ENCODE peak calls at places on chromosomes 6 and 20, in ten cellular contexts. T, I, B, G, Y, W, R, O, E and P are unnamed samples.

GRCh38 chr6:134821914-134822862 is 127.7 kb downstream of the ALDH8A1 start:
- DNase-seq in R (no peak), B (no peak), Y (peak), T (no peak), E (no peak), G (no peak), O (no peak), W (no peak), I (no peak), P (no peak)

GRCh38 chr6:98124176-98124575 is 710.2 kb upstream of the POU3F2 start:
- DNase-seq in R (no peak), T (no peak), W (no peak), E (no peak), Y (no peak), I (no peak), B (no peak), O (no peak), G (no peak), P (no peak)

GRCh38 chr6:36387440-36388303 is at the start of gene ETV7:
- DNase-seq in E (no peak), G (peak), W (peak), B (peak), I (peak), R (no peak), T (peak), Y (no peak), O (peak), P (peak)

GRCh38 chr6:16296061-16296670 is 57.8 kb downstream of the GMPR start:
- DNase-seq in T (no peak), Y (peak), G (no peak), W (no peak), O (no peak), B (no peak), E (no peak), R (no peak), I (no peak), P (no peak)

GRCh38 chr6:25511386-25511785 is 140.6 kb upstream of the SCGN start:
- DNase-seq in Y (no peak), T (no peak), I (no peak), R (no peak), B (no peak), E (no peak), W (no peak), O (no peak), G (no peak), P (no peak)

GRCh38 chr6:108074057-108074358 is 533 bp downstream of the OSTM1 start:
- DNase-seq in W (no peak), E (no peak), G (no peak), B (no peak), R (peak), Y (no peak), O (no peak), T (no peak), I (no peak), P (no peak)

GRCh38 chr6:31037692-31038091 is 27.4 kb downstream of the MUC22 start:
- DNase-seq in T (no peak), I (no peak), R (no peak), Y (no peak), G (no peak), O (no peak), E (no peak), W (no peak), B (no peak), P (no peak)

GRCh38 chr6:166936079-166936787 is 20.1 kb downstream of the RNASET2 start:
- DNase-seq in W (no peak), E (no peak), G (no peak), O (no peak), Y (no peak), B (no peak), T (no peak), R (no peak), I (no peak), P (no peak)

GRCh38 chr6:123519191-123519510 is 117.6 kb downstream of the TRDN start:
- DNase-seq in O (peak), T (no peak), R (no peak), G (no peak), W (no peak), E (no peak), B (no peak), Y (peak), I (no peak), P (no peak)

GRCh38 chr6:11778648-11779307 is at the start of gene ADTRP:
- DNase-seq in E (no peak), T (no peak), W (no peak), I (no peak), B (no peak), O (no peak), G (no peak), R (no peak), Y (no peak), P (peak)

GRCh38 chr20:32098786-32099185 is 10.7 kb upstream of the TM9SF4 start:
- DNase-seq in E (no peak), G (no peak), R (no peak), Y (no peak), B (no peak), T (no peak), W (no peak), I (no peak), O (no peak), P (no peak)

GRCh38 chr20:44180814-44181213 is 6.2 kb downstream of the JPH2 start:
- DNase-seq in W (no peak), E (no peak), O (peak), B (no peak), R (no peak), Y (no peak), G (no peak), T (no peak), I (no peak), P (no peak)

GRCh38 chr6:166446567-166447065 is 63.9 kb upstream of the MPC1 start:
- DNase-seq in R (no peak), B (no peak), O (no peak), W (no peak), T (no peak), G (no peak), I (no peak), E (no peak), Y (no peak), P (no peak)

GRCh38 chr6:159819932-159820640 is 20.0 kb downstream of the PNLDC1 start:
- DNase-seq in G (no peak), W (no peak), E (peak), B (peak), I (peak), R (peak), Y (no peak), T (peak), O (no peak), P (peak)

GRCh38 chr6:21033575-21034026 is 499.3 kb downstream of the CDKAL1 start:
- DNase-seq in B (no peak), W (no peak), E (no peak), Y (no peak), O (no peak), R (no peak), G (no peak), I (peak), T (no peak), P (no peak)

GRCh38 chr20:50280851-50281655 is 90.4 kb downstream of the CEBPB start:
- DNase-seq in O (no peak), W (no peak), Y (no peak), T (no peak), E (no peak), R (no peak), G (no peak), B (no peak), I (no peak), P (no peak)

GRCh38 chr20:38751360-38751976 is 3.2 kb downstream of the ACTR5 start:
- DNase-seq in R (no peak), I (peak), B (no peak), O (no peak), W (no peak), G (no peak), T (no peak), E (peak), Y (no peak), P (no peak)

GRCh38 chr6:131331146-131331545 is 195.9 kb downstream of the AKAP7 start:
- DNase-seq in G (no peak), W (no peak), I (no peak), R (no peak), T (no peak), E (no peak), B (no peak), Y (no peak), O (no peak), P (no peak)

GRCh38 chr6:24458134-24458533 is 31.2 kb downstream of the GPLD1 start:
- DNase-seq in T (no peak), W (no peak), I (no peak), E (no peak), Y (no peak), O (no peak), G (no peak), B (no peak), R (no peak), P (no peak)

GRCh38 chr6:34053721-34054120 is 92.2 kb downstream of the GRM4 start:
- DNase-seq in Y (no peak), T (no peak), B (no peak), G (no peak), R (no peak), W (no peak), I (no peak), O (no peak), E (peak), P (no peak)

GRCh38 chr20:63577317-63577894 is 3.4 kb upstream of the HELZ2 start:
- DNase-seq in B (no peak), I (no peak), W (no peak), R (no peak), G (no peak), O (peak), E (no peak), Y (no peak), T (no peak), P (no peak)

GRCh38 chr6:41562633-41562975 is 16.4 kb downstream of the FOXP4 start:
- DNase-seq in E (no peak), R (no peak), O (no peak), W (no peak), Y (no peak), B (no peak), I (no peak), G (no peak), T (no peak), P (no peak)

GRCh38 chr6:166284640-166285039 is 23.6 kb downstream of the PRR18 start:
- DNase-seq in T (no peak), I (no peak), R (no peak), B (no peak), E (no peak), Y (no peak), W (no peak), G (no peak), O (no peak), P (no peak)

GRCh38 chr6:158417760-158418098 is 105.5 kb downstream of the TULP4 start:
- DNase-seq in B (no peak), Y (peak), T (no peak), I (no peak), E (no peak), O (no peak), W (no peak), R (no peak), G (no peak), P (no peak)

GRCh38 chr20:50933589-50933988 is 2.4 kb upstream of the ADNP start:
- DNase-seq in Y (no peak), I (no peak), R (no peak), B (no peak), O (no peak), E (no peak), G (no peak), T (no peak), W (no peak), P (no peak)

GRCh38 chr6:4670295-4670694 is 105.9 kb upstream of the CDYL start:
- DNase-seq in Y (no peak), T (no peak), G (no peak), I (no peak), R (no peak), W (no peak), B (no peak), E (no peak), O (no peak), P (no peak)

GRCh38 chr6:166275714-166276166 is 32.5 kb downstream of the PRR18 start:
- DNase-seq in E (peak), W (peak), Y (peak), B (peak), G (peak), I (peak), R (peak), O (peak), T (peak), P (peak)

GRCh38 chr6:16683524-16684194 is 77.6 kb downstream of the ATXN1 start:
- DNase-seq in O (no peak), Y (no peak), E (no peak), R (no peak), I (peak), G (no peak), T (no peak), B (no peak), W (no peak), P (no peak)

GRCh38 chr6:157625111-157625510 is 197.9 kb upstream of the SNX9 start:
- DNase-seq in I (no peak), G (no peak), O (no peak), E (no peak), B (no peak), Y (no peak), R (no peak), W (no peak), T (no peak), P (no peak)

GRCh38 chr6:106064766-106065165 is 21.4 kb upstream of the PRDM1 start:
- DNase-seq in W (no peak), B (no peak), I (no peak), Y (no peak), G (no peak), T (no peak), O (no peak), R (no peak), E (no peak), P (no peak)

GRCh38 chr6:160960839-160961238 is 30.7 kb upstream of the MAP3K4 start:
- DNase-seq in R (no peak), T (no peak), O (no peak), I (no peak), W (no peak), Y (peak), G (no peak), B (no peak), E (no peak), P (no peak)

GRCh38 chr20:57620274-57620990 is at the start of gene ZBP1:
- DNase-seq in E (peak), W (peak), G (no peak), T (peak), R (peak), B (peak), O (no peak), Y (no peak), I (no peak), P (peak)

GRCh38 chr20:54218470-54218869 is 10.6 kb downstream of the PFDN4 start:
- DNase-seq in E (no peak), I (no peak), B (no peak), T (no peak), O (no peak), W (no peak), Y (no peak), G (no peak), R (no peak), P (no peak)

GRCh38 chr6:116108836-116109235 is 8.2 kb downstream of the NT5DC1 start:
- DNase-seq in T (no peak), E (no peak), Y (no peak), W (no peak), I (no peak), B (no peak), O (no peak), G (no peak), R (no peak), P (no peak)

GRCh38 chr20:17343631-17344447 is 117.0 kb downstream of the PCSK2 start:
- DNase-seq in R (no peak), I (no peak), B (no peak), O (no peak), T (no peak), W (no peak), E (no peak), G (no peak), Y (no peak), P (no peak)

GRCh38 chr6:169337881-169338445 is 84.3 kb upstream of the THBS2 start:
- DNase-seq in E (no peak), I (no peak), R (no peak), G (no peak), W (no peak), Y (peak), O (no peak), T (no peak), B (no peak), P (no peak)